ENCODE peak calls at places on chromosome 4, in four cellular contexts. One of them, this sample, is unnamed.

GRCh38 chr4:43550981-43551627 is 658.6 kb downstream of the GRXCR1 start:
- DNase-seq in NAMALWA: no peak
- DNase-seq in bronchial epithelial cell: no peak
- DNase-seq in germinal center: no peak
- DNase-seq in this sample: no peak

GRCh38 chr4:155241664-155242063 is 33.2 kb downstream of the NPY2R start:
- DNase-seq in NAMALWA: no peak
- DNase-seq in germinal center: no peak
- DNase-seq in bronchial epithelial cell: no peak
- DNase-seq in this sample: no peak

GRCh38 chr4:153467154-153467896 is 1.2 kb downstream of the TMEM131L start:
- DNase-seq in NAMALWA: peak
- DNase-seq in bronchial epithelial cell: peak
- DNase-seq in germinal center: peak
- DNase-seq in this sample: no peak

GRCh38 chr4:48121180-48121579 is 12.9 kb downstream of the TXK start:
- DNase-seq in germinal center: no peak
- DNase-seq in NAMALWA: no peak
- DNase-seq in bronchial epithelial cell: peak
- DNase-seq in this sample: no peak

GRCh38 chr4:112517067-112517588 is 1.1 kb upstream of the NEUROG2 start:
- DNase-seq in NAMALWA: no peak
- DNase-seq in bronchial epithelial cell: no peak
- DNase-seq in germinal center: peak
- DNase-seq in this sample: no peak

GRCh38 chr4:48268956-48269860 is at the start of gene TEC:
- DNase-seq in NAMALWA: peak
- DNase-seq in germinal center: peak
- DNase-seq in bronchial epithelial cell: peak
- DNase-seq in this sample: no peak

GRCh38 chr4:76195326-76195725 is 18.3 kb downstream of the SCARB2 start:
- DNase-seq in bronchial epithelial cell: peak
- DNase-seq in NAMALWA: no peak
- DNase-seq in germinal center: no peak
- DNase-seq in this sample: no peak

GRCh38 chr4:74674750-74675149 is 119.6 kb downstream of the BTC start:
- DNase-seq in germinal center: no peak
- DNase-seq in NAMALWA: peak
- DNase-seq in bronchial epithelial cell: no peak
- DNase-seq in this sample: no peak

GRCh38 chr4:30181918-30182317 is 538.3 kb upstream of the PCDH7 start:
- DNase-seq in germinal center: no peak
- DNase-seq in bronchial epithelial cell: no peak
- DNase-seq in NAMALWA: no peak
- DNase-seq in this sample: no peak

GRCh38 chr4:3705236-3705987 is 60.8 kb upstream of the ADRA2C start:
- DNase-seq in bronchial epithelial cell: no peak
- DNase-seq in germinal center: no peak
- DNase-seq in NAMALWA: no peak
- DNase-seq in this sample: no peak

GRCh38 chr4:142480244-142480643 is 365.9 kb downstream of the INPP4B start:
- DNase-seq in NAMALWA: no peak
- DNase-seq in bronchial epithelial cell: peak
- DNase-seq in germinal center: no peak
- DNase-seq in this sample: no peak

GRCh38 chr4:185110375-185110823 is 32.7 kb upstream of the SLC25A4 start:
- DNase-seq in NAMALWA: no peak
- DNase-seq in germinal center: no peak
- DNase-seq in bronchial epithelial cell: peak
- DNase-seq in this sample: no peak

GRCh38 chr4:187183826-187184225 is 460.2 kb upstream of the FAT1 start:
- DNase-seq in germinal center: no peak
- DNase-seq in bronchial epithelial cell: no peak
- DNase-seq in NAMALWA: no peak
- DNase-seq in this sample: no peak